ENCODE peak calls at places on chromosomes 6 and 20, in six cellular contexts. One of them, this sample, is unnamed.

GRCh38 chr6:111534366-111534765 is 51.3 kb upstream of the REV3L start:
- DNase-seq in NCI-H2029 treated with DMSO at 0.1 percent for 48 hours: peak; percentile 79
- DNase-seq in HCEC 1CT: no peak
- DNase-seq in Caco-2: no peak
- DNase-seq in activated naive CD4-positive, alpha-beta T cell treated with anti-CD3 and anti-CD28 coated beads, Interleukin-2, amount 10 ng/mL, durations not matched to agents 7 days and 5 days: no peak
- DNase-seq in AG10803: no peak
- DNase-seq in this sample: peak; percentile 40

GRCh38 chr6:48087448-48087847 is 23.5 kb downstream of the PTCHD4 start:
- DNase-seq in NCI-H2029 treated with DMSO at 0.1 percent for 48 hours: no peak
- DNase-seq in HCEC 1CT: peak; percentile 63
- DNase-seq in Caco-2: no peak
- DNase-seq in activated naive CD4-positive, alpha-beta T cell treated with anti-CD3 and anti-CD28 coated beads, Interleukin-2, amount 10 ng/mL, durations not matched to agents 7 days and 5 days: no peak
- DNase-seq in AG10803: no peak
- DNase-seq in this sample: no peak

GRCh38 chr6:33914519-33915120 is 110.8 kb upstream of the MLN start:
- DNase-seq in NCI-H2029 treated with DMSO at 0.1 percent for 48 hours: no peak
- DNase-seq in HCEC 1CT: no peak
- DNase-seq in Caco-2: no peak
- DNase-seq in activated naive CD4-positive, alpha-beta T cell treated with anti-CD3 and anti-CD28 coated beads, Interleukin-2, amount 10 ng/mL, durations not matched to agents 7 days and 5 days: peak; percentile 61
- DNase-seq in AG10803: no peak
- DNase-seq in this sample: no peak

GRCh38 chr20:38221041-38221589 is 39.4 kb downstream of the KIAA1755 start:
- DNase-seq in NCI-H2029 treated with DMSO at 0.1 percent for 48 hours: peak; percentile 27
- DNase-seq in HCEC 1CT: peak; percentile 20
- DNase-seq in Caco-2: peak; percentile 92
- DNase-seq in activated naive CD4-positive, alpha-beta T cell treated with anti-CD3 and anti-CD28 coated beads, Interleukin-2, amount 10 ng/mL, durations not matched to agents 7 days and 5 days: peak; percentile 78
- DNase-seq in AG10803: peak; percentile 27
- DNase-seq in this sample: peak; percentile 79

GRCh38 chr6:31815025-31815838 is at the start of the genes HSPA1A and HSPA1L:
- DNase-seq in NCI-H2029 treated with DMSO at 0.1 percent for 48 hours: peak; percentile 94
- DNase-seq in HCEC 1CT: peak; percentile 96
- DNase-seq in Caco-2: peak; percentile 99
- DNase-seq in activated naive CD4-positive, alpha-beta T cell treated with anti-CD3 and anti-CD28 coated beads, Interleukin-2, amount 10 ng/mL, durations not matched to agents 7 days and 5 days: peak; percentile 77
- DNase-seq in AG10803: peak; percentile 96
- DNase-seq in this sample: peak; percentile 97

GRCh38 chr6:79570802-79571367 is 33.7 kb upstream of the LCA5 start:
- DNase-seq in NCI-H2029 treated with DMSO at 0.1 percent for 48 hours: peak; percentile 90
- DNase-seq in HCEC 1CT: peak; percentile 61
- DNase-seq in Caco-2: no peak
- DNase-seq in activated naive CD4-positive, alpha-beta T cell treated with anti-CD3 and anti-CD28 coated beads, Interleukin-2, amount 10 ng/mL, durations not matched to agents 7 days and 5 days: no peak
- DNase-seq in AG10803: peak; percentile 34
- DNase-seq in this sample: peak; percentile 40

GRCh38 chr6:154404791-154405400 is 48.3 kb upstream of the IPCEF1 start:
- DNase-seq in NCI-H2029 treated with DMSO at 0.1 percent for 48 hours: no peak
- DNase-seq in HCEC 1CT: peak; percentile 62
- DNase-seq in Caco-2: no peak
- DNase-seq in activated naive CD4-positive, alpha-beta T cell treated with anti-CD3 and anti-CD28 coated beads, Interleukin-2, amount 10 ng/mL, durations not matched to agents 7 days and 5 days: no peak
- DNase-seq in AG10803: peak; percentile 71
- DNase-seq in this sample: peak; percentile 52

GRCh38 chr6:18586133-18586532 is 199.0 kb downstream of the RNF144B start:
- DNase-seq in NCI-H2029 treated with DMSO at 0.1 percent for 48 hours: no peak
- DNase-seq in HCEC 1CT: no peak
- DNase-seq in Caco-2: no peak
- DNase-seq in activated naive CD4-positive, alpha-beta T cell treated with anti-CD3 and anti-CD28 coated beads, Interleukin-2, amount 10 ng/mL, durations not matched to agents 7 days and 5 days: no peak
- DNase-seq in AG10803: no peak
- DNase-seq in this sample: no peak

GRCh38 chr6:35047265-35048011 is 93.7 kb downstream of the TCP11 start:
- DNase-seq in NCI-H2029 treated with DMSO at 0.1 percent for 48 hours: no peak
- DNase-seq in HCEC 1CT: peak; percentile 47
- DNase-seq in Caco-2: no peak
- DNase-seq in activated naive CD4-positive, alpha-beta T cell treated with anti-CD3 and anti-CD28 coated beads, Interleukin-2, amount 10 ng/mL, durations not matched to agents 7 days and 5 days: no peak
- DNase-seq in AG10803: peak; percentile 79
- DNase-seq in this sample: no peak

GRCh38 chr6:124036384-124036783 is 232.7 kb downstream of the NKAIN2 start:
- DNase-seq in NCI-H2029 treated with DMSO at 0.1 percent for 48 hours: no peak
- DNase-seq in HCEC 1CT: no peak
- DNase-seq in Caco-2: no peak
- DNase-seq in activated naive CD4-positive, alpha-beta T cell treated with anti-CD3 and anti-CD28 coated beads, Interleukin-2, amount 10 ng/mL, durations not matched to agents 7 days and 5 days: no peak
- DNase-seq in AG10803: no peak
- DNase-seq in this sample: no peak

GRCh38 chr6:54861846-54862616 is 15.5 kb downstream of the FAM83B start:
- DNase-seq in NCI-H2029 treated with DMSO at 0.1 percent for 48 hours: no peak
- DNase-seq in HCEC 1CT: no peak
- DNase-seq in Caco-2: no peak
- DNase-seq in activated naive CD4-positive, alpha-beta T cell treated with anti-CD3 and anti-CD28 coated beads, Interleukin-2, amount 10 ng/mL, durations not matched to agents 7 days and 5 days: no peak
- DNase-seq in AG10803: no peak
- DNase-seq in this sample: no peak

GRCh38 chr6:3744211-3744900 is 7.2 kb downstream of the PXDC1 start:
- DNase-seq in NCI-H2029 treated with DMSO at 0.1 percent for 48 hours: no peak
- DNase-seq in HCEC 1CT: no peak
- DNase-seq in Caco-2: no peak
- DNase-seq in activated naive CD4-positive, alpha-beta T cell treated with anti-CD3 and anti-CD28 coated beads, Interleukin-2, amount 10 ng/mL, durations not matched to agents 7 days and 5 days: no peak
- DNase-seq in AG10803: peak; percentile 55
- DNase-seq in this sample: no peak